ENCODE peak calls at places on chromosomes 2 and 18, in five cellular contexts. Y is transverse colon, V is left lung, J is psoas muscle, O is fibroblast of lung. P is an unnamed sample. For H3K4me1 and H3K27me3, the result is how much of the 10 kb centered on the place peaks cover.

GRCh38 chr2:230886641-230887040 is 21.9 kb downstream of the ITM2C start:
- DNase-seq in J (no peak), O (no peak), Y (no peak), V (no peak), P (no peak)

GRCh38 chr2:130728007-130728454 is 839 bp upstream of the GPR148 start:
- DNase-seq in V (no peak), Y (peak), J (no peak), O (peak), P (no peak)

GRCh38 chr18:23627325-23627724 is 35.4 kb downstream of the ANKRD29 start:
- DNase-seq in V (peak), J (no peak), O (peak), Y (peak), P (peak)

GRCh38 chr2:144084114-144084661 is 435.7 kb downstream of the ZEB2 start:
- DNase-seq in Y (no peak), J (no peak), V (no peak), O (peak), P (peak)

GRCh38 chr2:181189932-181190331 is 209.5 kb downstream of the UBE2E3 start:
- DNase-seq in O (no peak), J (no peak), Y (no peak), V (no peak), P (peak)

GRCh38 chr2:20483496-20483895 is 36.6 kb downstream of the RHOB start:
- DNase-seq in Y (peak), O (peak), V (no peak), J (peak), P (no peak)

GRCh38 chr2:23564618-23564967 is 179.6 kb downstream of the KLHL29 start:
- DNase-seq in Y (no peak), V (no peak), O (no peak), J (peak), P (no peak)

GRCh38 chr2:207121784-207122183 is 44.0 kb downstream of the KLF7 start:
- DNase-seq in J (peak), V (no peak), O (peak), Y (no peak), P (peak)

GRCh38 chr2:8594731-8595427 is 87.0 kb upstream of the ID2 start:
- DNase-seq in V (no peak), O (no peak), J (no peak), Y (no peak), P (no peak)

GRCh38 chr2:58101500-58101899 is 54.9 kb downstream of the VRK2 start:
- DNase-seq in V (no peak), O (peak), J (no peak), Y (no peak), P (no peak)

GRCh38 chr2:214577769-214578168 is 166.9 kb downstream of the VWC2L start:
- DNase-seq in V (no peak), Y (no peak), O (no peak), J (no peak), P (peak)

GRCh38 chr2:44952806-44953685 is 11.5 kb downstream of the SIX3 start:
- DNase-seq in O (no peak), Y (no peak), J (no peak), V (no peak), P (no peak)

GRCh38 chr2:95343429-95344207 is 46.5 kb downstream of the KCNIP3 start:
- DNase-seq in O (no peak), V (peak), Y (no peak), J (peak), P (no peak)

GRCh38 chr2:152542995-152543481 is 174.2 kb downstream of the PRPF40A start:
- DNase-seq in Y (no peak), O (peak), J (no peak), V (no peak), P (peak)

GRCh38 chr2:227188292-227188691 is 23.9 kb downstream of the COL4A3 start:
- DNase-seq in Y (no peak), O (no peak), J (no peak), V (peak), P (no peak)

GRCh38 chr18:2898131-2898640 is 51.4 kb downstream of the EMILIN2 start:
- DNase-seq in V (peak), Y (no peak), J (no peak), O (no peak), P (no peak)

GRCh38 chr2:96091141-96091710 is 25.1 kb downstream of the ADRA2B start:
- DNase-seq in O (no peak), Y (peak), V (peak), J (no peak), P (no peak)

GRCh38 chr2:234512884-234513669 is 16.2 kb upstream of the ARL4C start:
- DNase-seq in Y (no peak), O (peak), J (no peak), V (no peak), P (no peak)

GRCh38 chr18:46387426-46388131 is 269.4 kb downstream of the LOXHD1 start:
- DNase-seq in V (no peak), Y (no peak), O (no peak), J (no peak), P (peak)

GRCh38 chr2:219684721-219685689 is 57.6 kb downstream of the SLC4A3 start:
- DNase-seq in O (peak), J (peak), V (peak), Y (peak), P (peak)

GRCh38 chr2:197174539-197175094 is 136.0 kb downstream of the ANKRD44 start:
- DNase-seq in V (no peak), J (no peak), O (peak), Y (no peak), P (no peak)

GRCh38 chr2:16462965-16463364 is 202.7 kb downstream of the CYRIA start:
- DNase-seq in J (no peak), Y (no peak), V (no peak), O (no peak), P (no peak)

GRCh38 chr18:48802543-48803428 is 148.0 kb downstream of the SMAD7 start:
- DNase-seq in Y (peak), J (no peak), O (no peak), V (peak), P (no peak)

GRCh38 chr2:44768438-44769236 is 172.9 kb upstream of the SIX3 start:
- DNase-seq in V (no peak), O (no peak), J (no peak), Y (no peak), P (no peak)

GRCh38 chr2:108968619-108969018 is 20.4 kb downstream of the EDAR start:
- DNase-seq in J (no peak), V (no peak), O (no peak), Y (peak), P (no peak)

GRCh38 chr2:88656690-88657089 is 29.4 kb upstream of the EIF2AK3 start:
- DNase-seq in J (no peak), Y (no peak), V (no peak), O (peak), P (no peak)

GRCh38 chr2:143225931-143226330 is 96.7 kb downstream of the ARHGAP15 start:
- DNase-seq in O (no peak), V (no peak), J (no peak), Y (no peak), P (no peak)

GRCh38 chr2:225994748-225995405 is 595.4 kb downstream of the NYAP2 start:
- DNase-seq in V (no peak), O (peak), Y (no peak), J (no peak), P (no peak)

GRCh38 chr2:46097714-46098480 is 199.3 kb upstream of the EPAS1 start:
- DNase-seq in Y (peak), V (peak), J (no peak), O (peak), P (peak)

GRCh38 chr2:55159037-55159651 is 72.9 kb downstream of the CLHC1 start:
- DNase-seq in O (peak), J (peak), V (peak), Y (no peak), P (no peak)

GRCh38 chr2:200845669-200846325 is 18.7 kb downstream of the CLK1 start:
- DNase-seq in J (no peak), O (no peak), V (no peak), Y (no peak), P (peak)

GRCh38 chr2:174337337-174338154 is 2.8 kb downstream of the SP9 start:
- DNase-seq in O (peak), Y (no peak), J (no peak), V (no peak), P (no peak)

GRCh38 chr2:223586261-223586660 is 15.9 kb downstream of the SCG2 start:
- DNase-seq in O (peak), V (no peak), Y (no peak), J (no peak), P (no peak)

GRCh38 chr18:3448845-3449701 is 899 bp upstream of the TGIF1 start:
- DNase-seq in J (peak), Y (peak), V (peak), O (peak), P (peak)

GRCh38 chr18:78006805-78007204 is 757.2 kb downstream of the GALR1 start:
- DNase-seq in Y (no peak), J (no peak), V (no peak), O (no peak), P (no peak)

GRCh38 chr2:33411765-33412164 is 64.7 kb upstream of the RASGRP3 start:
- DNase-seq in J (no peak), O (peak), Y (no peak), V (no peak), P (no peak)

GRCh38 chr2:201827621-201828020 is 21.3 kb downstream of the CDK15 start:
- DNase-seq in J (no peak), O (no peak), V (no peak), Y (no peak), P (no peak)

DNA sequence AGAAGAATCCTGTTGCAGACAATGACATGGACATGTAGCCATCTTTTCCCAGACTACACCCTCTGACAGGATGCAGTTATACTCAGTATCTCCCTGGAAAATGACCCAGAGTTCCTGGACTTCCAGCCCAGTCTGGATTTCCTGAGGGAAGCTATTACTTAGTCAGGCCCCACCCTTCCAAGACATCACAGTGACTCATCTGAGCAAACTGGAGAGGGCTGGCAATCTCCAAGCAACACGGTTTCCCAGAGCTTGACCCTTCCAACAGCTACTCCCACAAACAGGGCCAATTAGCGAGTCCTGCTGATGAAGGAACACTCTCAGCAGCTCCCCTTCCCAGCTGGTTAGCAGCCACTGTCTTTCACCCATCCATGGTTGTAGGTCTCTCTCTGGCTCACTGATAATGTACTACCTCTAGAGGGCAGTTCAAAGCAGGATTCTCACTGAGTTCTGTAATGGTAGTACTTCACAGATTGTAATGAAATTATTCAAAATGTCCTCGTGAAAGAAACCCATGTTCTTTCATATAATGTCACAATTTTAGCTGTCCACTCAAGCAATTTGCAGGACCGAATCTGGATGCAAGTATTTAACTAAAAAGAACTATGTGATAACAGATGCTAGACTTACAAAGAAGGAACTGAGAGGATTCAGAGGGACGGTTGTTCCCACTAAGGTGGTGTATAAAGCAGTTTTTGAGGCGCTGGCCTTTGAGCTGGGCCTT is 110.2 kb downstream of the MDH1 start:
- DNase-seq in Y (peak), J (peak), O (peak), V (peak), P (peak)
- TF ChIP-seq CTCF in Y (no peak), J (peak), O (peak), V (peak), P (peak)

DNA sequence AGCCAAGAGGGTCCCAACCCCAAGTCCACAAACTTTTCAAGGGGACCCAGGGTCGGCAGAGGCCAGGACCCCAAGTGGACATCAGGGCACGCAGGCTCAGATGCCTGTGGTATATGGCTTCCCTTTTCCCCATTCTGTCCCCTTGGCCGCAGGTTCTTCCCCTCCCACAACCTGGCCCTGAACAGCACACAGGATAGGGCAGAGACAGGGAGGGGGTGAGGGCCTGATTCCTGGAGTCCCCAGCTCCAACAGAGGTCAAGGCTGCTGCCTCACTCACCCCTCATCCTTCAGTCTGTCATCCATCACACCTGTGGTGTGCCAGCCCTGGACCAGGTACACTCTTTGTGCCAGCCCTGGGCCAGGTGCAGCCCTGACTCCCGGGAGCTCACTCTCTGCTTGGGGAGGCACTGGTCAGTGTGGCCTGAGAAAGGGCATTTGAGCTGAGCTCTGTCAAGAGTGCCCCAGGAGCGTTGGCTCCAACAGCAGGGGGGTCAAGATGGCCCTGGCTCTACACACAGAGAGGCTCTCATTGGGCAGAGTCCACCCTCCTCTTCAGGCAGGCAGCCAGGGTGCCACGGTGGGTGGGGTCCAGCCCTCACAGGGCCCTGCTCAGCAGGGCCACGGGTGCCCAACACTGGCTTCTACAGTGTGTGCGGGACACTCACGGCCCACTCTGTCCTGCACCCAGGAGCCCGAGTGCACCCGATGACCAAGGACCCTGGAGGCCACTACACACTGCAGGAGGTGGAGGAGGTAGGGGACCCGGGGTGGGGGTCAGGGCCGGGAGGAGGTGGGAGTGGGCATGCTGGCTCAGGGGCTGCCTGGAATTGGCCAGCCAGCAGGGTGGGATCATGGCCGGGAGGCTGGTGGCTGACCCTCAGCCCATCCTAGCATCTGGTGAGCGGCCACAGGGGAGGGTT is 1.6 kb downstream of the AGXT start:
- DNase-seq in J (no peak), V (no peak), Y (no peak), O (no peak), P (no peak)
- H3K4me1 ChIP-seq in J (under half), V (under half), Y (under half), O (under half), P (under half)

GRCh38 chr2:120482334-120482733 is 136.4 kb downstream of the INHBB start:
- DNase-seq in J (no peak), O (no peak), V (peak), Y (no peak), P (no peak)
- H3K27me3 ChIP-seq in J (under half), O (under half), V (under half), Y (under half), P (under half)

GRCh38 chr2:135600915-135601314 is 69.6 kb downstream of the R3HDM1 start:
- DNase-seq in V (no peak), Y (no peak), J (no peak), O (peak), P (no peak)
- TF ChIP-seq CTCF in V (no peak), Y (no peak), J (peak), O (no peak), P (peak)

GRCh38 chr18:25284278-25284677 is 67.7 kb downstream of the ZNF521 start:
- DNase-seq in J (no peak), Y (no peak), V (no peak), O (no peak), P (no peak)

GRCh38 chr18:25282282-25282681 is 69.7 kb downstream of the ZNF521 start:
- DNase-seq in O (no peak), Y (peak), V (no peak), J (no peak), P (no peak)

GRCh38 chr18:25282922-25283703 is 68.9 kb downstream of the ZNF521 start:
- DNase-seq in J (no peak), V (no peak), Y (no peak), O (no peak), P (no peak)

GRCh38 chr18:25284861-25285574 is 66.9 kb downstream of the ZNF521 start:
- DNase-seq in O (peak), Y (no peak), V (no peak), J (peak), P (no peak)

DNA sequence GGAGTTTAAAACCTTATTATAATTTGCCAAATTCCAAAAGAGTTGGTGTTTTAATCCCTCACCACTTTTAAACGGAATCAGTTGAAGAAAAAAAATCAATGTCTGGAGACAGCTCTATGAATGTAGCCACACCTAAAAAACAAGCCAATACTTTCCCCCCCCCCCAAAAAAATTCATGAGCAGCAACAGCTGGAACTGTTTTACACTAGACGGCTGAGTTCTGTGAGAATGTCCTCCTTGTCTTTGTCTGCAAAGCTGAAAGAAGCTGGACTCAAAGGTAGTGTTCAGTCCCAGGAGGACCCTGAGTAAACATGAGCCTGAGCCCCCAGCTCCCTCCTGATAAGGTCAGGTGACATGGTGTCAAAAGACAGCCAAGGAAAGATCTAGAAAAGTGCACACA is 68.2 kb downstream of the ZNF521 start:
- DNase-seq in O (no peak), Y (no peak), J (no peak), V (no peak), P (no peak)
- H3K4me1 ChIP-seq in O (under half), Y (under half), J (under half), V (under half), P (under half)

DNA sequence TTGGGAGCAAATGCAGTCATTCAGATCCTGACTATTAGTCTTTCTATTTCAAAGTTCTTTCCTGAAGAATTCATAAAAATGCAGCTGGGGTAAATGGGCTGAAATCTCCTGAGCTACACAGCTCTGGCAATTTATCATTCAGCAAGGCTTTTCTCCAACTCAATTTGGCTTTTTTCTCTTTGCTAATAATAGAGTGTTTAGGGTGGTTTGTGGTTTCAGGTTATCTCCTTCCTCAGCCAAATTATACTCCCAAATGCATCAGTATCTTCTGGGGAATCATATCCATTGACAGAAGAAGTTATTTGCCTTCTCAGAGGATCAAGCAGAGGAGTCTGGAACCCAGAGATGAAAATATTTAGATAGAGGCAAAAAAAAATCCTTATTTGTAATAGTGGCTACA is 282.4 kb upstream of the SLC14A2 start:
- DNase-seq in O (no peak), J (no peak), Y (no peak), V (no peak), P (no peak)
- H3K27me3 ChIP-seq in O (under half), J (under half), Y (under half), V (under half), P (under half)

GRCh38 chr2:113228991-113229716 is 49.6 kb downstream of the PAX8 start:
- DNase-seq in V (no peak), Y (no peak), O (no peak), J (no peak), P (no peak)
- TF ChIP-seq CTCF in V (no peak), Y (no peak), O (no peak), J (no peak), P (no peak)